ENCODE peak calls at places on chromosomes 12 and 14, in seven cellular contexts. D is GM04504, O is HuH-7.5, I is NCI-H1092 treated with DMSO at 0.1 percent for 48 hours, X is pulmonary artery endothelial cell, Z is tibial nerve, Q is AG20443. H is an unnamed sample.

GRCh38 chr12:66572845-66573244 is 106.0 kb downstream of the GRIP1 start:
- DNase-seq in I (no peak), X (no peak), Q (no peak), Z (no peak), O (no peak), D (no peak), H (no peak)

GRCh38 chr14:106215229-106215628 is 688.8 kb downstream of the TMEM121 start:
- DNase-seq in Q (no peak), X (no peak), Z (no peak), O (no peak), I (no peak), D (no peak), H (no peak)

GRCh38 chr14:103713304-103714062 is 1.8 kb downstream of the XRCC3 start:
- DNase-seq in O (no peak), Q (no peak), I (no peak), D (no peak), X (no peak), Z (no peak), H (no peak)

GRCh38 chr14:89957791-89958190 is 2.1 kb downstream of the TDP1 start:
- DNase-seq in X (no peak), Q (no peak), I (no peak), O (no peak), Z (no peak), D (no peak), H (no peak)

GRCh38 chr12:99455350-99456037 is 192.1 kb upstream of the GARIN6 start:
- DNase-seq in X (no peak), O (no peak), Z (no peak), D (peak; percentile 81), Q (peak; percentile 35), I (no peak), H (no peak)

GRCh38 chr14:69483765-69484443 is 624 bp upstream of the PLEKHD1 start:
- DNase-seq in Z (no peak), D (no peak), Q (peak; percentile 67), I (peak; percentile 38), O (no peak), X (no peak), H (no peak)

GRCh38 chr14:93957751-93958566 is 18.4 kb downstream of the ASB2 start:
- DNase-seq in O (no peak), I (no peak), Z (no peak), Q (no peak), X (no peak), D (no peak), H (no peak)

GRCh38 chr14:85024931-85025330 is 505.0 kb upstream of the FLRT2 start:
- DNase-seq in X (no peak), I (no peak), O (no peak), Q (peak; percentile 8), D (peak; percentile 56), Z (no peak), H (no peak)

GRCh38 chr14:99603471-99603933 is 505 bp downstream of the CCDC85C start:
- DNase-seq in I (peak; percentile 27), D (no peak), Q (no peak), O (no peak), Z (no peak), X (no peak), H (no peak)

GRCh38 chr12:49540229-49541139 is 1.7 kb downstream of the KCNH3 start:
- DNase-seq in Z (no peak), X (no peak), O (no peak), I (no peak), D (no peak), Q (no peak), H (no peak)

GRCh38 chr14:105894125-105894977 is 368.0 kb downstream of the TMEM121 start:
- DNase-seq in Z (peak; percentile 2), X (no peak), O (no peak), Q (no peak), D (no peak), I (no peak), H (no peak)

GRCh38 chr14:104680056-104680805 is 9.2 kb upstream of the INF2 start:
- DNase-seq in Z (no peak), D (no peak), I (no peak), O (no peak), X (peak; percentile 32), Q (peak; percentile 89), H (no peak)

GRCh38 chr12:89928467-89928866 is 219.8 kb upstream of the ATP2B1 start:
- DNase-seq in O (no peak), D (no peak), Q (no peak), Z (no peak), X (no peak), I (no peak), H (no peak)

GRCh38 chr12:84767079-84767478 is 145.5 kb downstream of the SLC6A15 start:
- DNase-seq in X (no peak), I (no peak), D (no peak), Z (no peak), O (no peak), Q (no peak), H (no peak)

H was measured in glomerular endothelial cell.